ENCODE peak calls at places on chromosomes 4 and X, in seven cellular contexts. Q, S, D, C, M, P and X are unnamed samples.

GRCh38 chr4:186128842-186129241 is 24.3 kb downstream of the FAM149A start:
- DNase-seq in Q (no peak), S (no peak), D (no peak), C (no peak), M (no peak), P (no peak), X (no peak)

GRCh38 chr4:2862528-2862927 is 18.9 kb downstream of the ADD1 start:
- DNase-seq in Q (no peak), S (no peak), D (peak), C (no peak), M (no peak), P (no peak), X (no peak)

GRCh38 chrX:41313419-41313818 is 20.5 kb upstream of the DDX3X start:
- DNase-seq in Q (no peak), S (no peak), D (peak), C (no peak), M (no peak), P (no peak), X (no peak)

GRCh38 chr4:15912236-15912635 is 26.3 kb downstream of the FGFBP1 start:
- DNase-seq in Q (no peak), S (no peak), D (peak), C (no peak), M (no peak), P (no peak), X (no peak)

GRCh38 chr4:7338876-7339623 is 95.7 kb downstream of the PSAPL1 start:
- DNase-seq in Q (no peak), S (no peak), D (no peak), C (no peak), M (no peak), P (no peak), X (no peak)

GRCh38 chrX:103629295-103630170 is 758 bp downstream of the TCEAL1 start:
- DNase-seq in Q (peak), S (peak), D (peak), C (peak), M (peak), P (peak), X (peak)

GRCh38 chrX:7316887-7317286 is 168.9 kb upstream of the PUDP start:
- DNase-seq in Q (no peak), S (no peak), D (peak), C (no peak), M (no peak), P (no peak), X (no peak)

GRCh38 chr4:98873059-98873458 is 55.9 kb downstream of the EIF4E start:
- DNase-seq in Q (no peak), S (no peak), D (peak), C (no peak), M (no peak), P (no peak), X (no peak)

GRCh38 chr4:94758141-94758699 is 465 bp downstream of the BMPR1B start:
- DNase-seq in Q (peak), S (peak), D (peak), C (no peak), M (no peak), P (peak), X (no peak)